ENCODE peak calls at places on chromosomes 3 and 15, in seven cellular contexts. N is HCT116, E is vagina, I is transverse colon, J is stomach, D is GM12891, C is HepG2. Z is an unnamed sample.

GRCh38 chr3:73563896-73564582 is 60.7 kb downstream of the PDZRN3 start:
- DNase-seq in N (no peak), E (no peak), I (no peak), J (no peak), D (no peak), C (no peak), Z (no peak)

GRCh38 chr15:29270169-29270955 is 740 bp upstream of the NSMCE3 start:
- DNase-seq in N (no peak), E (no peak), I (no peak), J (no peak), D (no peak), C (no peak), Z (no peak)

GRCh38 chr3:184066211-184066610 is 13.4 kb downstream of the HTR3C start:
- DNase-seq in N (no peak), E (no peak), I (no peak), J (no peak), D (no peak), C (no peak), Z (no peak)

GRCh38 chr3:118108176-118108575 is 926.5 kb downstream of the IGSF11 start:
- DNase-seq in N (no peak), E (no peak), I (no peak), J (no peak), D (no peak), C (no peak), Z (no peak)

GRCh38 chr15:45064386-45064785 is 41.4 kb downstream of the SORD start:
- DNase-seq in N (no peak), E (no peak), I (no peak), J (peak; percentile 40), D (no peak), C (peak; percentile 84), Z (no peak)

GRCh38 chr3:123338620-123339061 is 110.2 kb downstream of the ADCY5 start:
- DNase-seq in N (no peak), E (no peak), I (no peak), J (no peak), D (no peak), C (no peak), Z (no peak)

GRCh38 chr15:71239592-71240364 is 124.5 kb downstream of the THSD4 start:
- DNase-seq in N (no peak), E (no peak), I (no peak), J (no peak), D (no peak), C (no peak), Z (no peak)

GRCh38 chr3:42010530-42010929 is 48.6 kb upstream of the ULK4 start:
- DNase-seq in N (no peak), E (no peak), I (peak; percentile 53), J (no peak), D (no peak), C (no peak), Z (no peak)

GRCh38 chr3:177385831-177386301 is 188.6 kb upstream of the TBL1XR1 start:
- DNase-seq in N (no peak), E (no peak), I (no peak), J (no peak), D (no peak), C (no peak), Z (no peak)

GRCh38 chr15:66369773-66370651 is 13.5 kb upstream of the TIPIN start:
- DNase-seq in N (no peak), E (no peak), I (no peak), J (no peak), D (no peak), C (no peak), Z (no peak)

GRCh38 chr3:107557743-107558142 is 35.0 kb downstream of the BBX start:
- DNase-seq in N (no peak), E (no peak), I (no peak), J (no peak), D (no peak), C (no peak), Z (no peak)

GRCh38 chr3:76065975-76066374 is 280.6 kb upstream of the ZNF717 start:
- DNase-seq in N (no peak), E (no peak), I (no peak), J (no peak), D (no peak), C (no peak), Z (no peak)

GRCh38 chr3:47434849-47435248 is 40.9 kb downstream of the SCAP start:
- DNase-seq in N (no peak), E (peak; percentile 37), I (peak; percentile 72), J (no peak), D (no peak), C (no peak), Z (no peak)

GRCh38 chr3:12577379-12577778 is 20.5 kb downstream of the MKRN2 start:
- DNase-seq in N (no peak), E (no peak), I (no peak), J (no peak), D (no peak), C (no peak), Z (no peak)

GRCh38 chr3:143037867-143038266 is 36.5 kb downstream of the U2SURP start:
- DNase-seq in N (no peak), E (no peak), I (no peak), J (no peak), D (no peak), C (no peak), Z (no peak)

GRCh38 chr3:89613241-89613640 is 505.8 kb downstream of the EPHA3 start:
- DNase-seq in N (no peak), E (no peak), I (no peak), J (no peak), D (no peak), C (no peak), Z (no peak)

GRCh38 chr15:96124436-96124835 is 206.1 kb upstream of the NR2F2 start:
- DNase-seq in N (no peak), E (no peak), I (no peak), J (no peak), D (no peak), C (no peak), Z (peak; percentile 17)

GRCh38 chr15:90174140-90174891 is 26.8 kb upstream of the SEMA4B start:
- DNase-seq in N (no peak), E (no peak), I (peak; percentile 80), J (peak; percentile 83), D (no peak), C (no peak), Z (no peak)

GRCh38 chr3:102471001-102471400 is 36.2 kb downstream of the ZPLD1 start:
- DNase-seq in N (peak; percentile 7), E (no peak), I (no peak), J (no peak), D (no peak), C (no peak), Z (no peak)

GRCh38 chr15:35362195-35362829 is 183.7 kb downstream of the DPH6 start:
- DNase-seq in N (no peak), E (no peak), I (no peak), J (no peak), D (no peak), C (no peak), Z (no peak)

GRCh38 chr15:49494842-49495241 is 71.8 kb downstream of the FGF7 start:
- DNase-seq in N (no peak), E (no peak), I (no peak), J (no peak), D (no peak), C (no peak), Z (no peak)

GRCh38 chr3:185151959-185152432 is 864 bp downstream of the C3orf70 start:
- DNase-seq in N (no peak), E (no peak), I (no peak), J (no peak), D (no peak), C (no peak), Z (no peak)

GRCh38 chr3:185151101-185151958 is 1.5 kb downstream of the C3orf70 start:
- DNase-seq in N (no peak), E (no peak), I (no peak), J (no peak), D (no peak), C (no peak), Z (no peak)

GRCh38 chr3:185153861-185154629 is 1.2 kb upstream of the C3orf70 start:
- DNase-seq in N (no peak), E (no peak), I (no peak), J (no peak), D (no peak), C (peak; percentile 42), Z (no peak)

GRCh38 chr3:185153170-185153733 is 392 bp upstream of the C3orf70 start:
- DNase-seq in N (no peak), E (no peak), I (peak; percentile 29), J (no peak), D (peak; percentile 43), C (no peak), Z (peak; percentile 76)

GRCh38 chr3:185152433-185153169 is at the start of gene C3orf70:
- DNase-seq in N (no peak), E (no peak), I (peak; percentile 69), J (peak; percentile 60), D (peak; percentile 52), C (no peak), Z (peak; percentile 92)
- TF ChIP-seq POLR2AphosphoS5 in N (no peak), E (no peak), I (no peak), J (no peak), D (no peak), C (no peak), Z (no peak)

DNA sequence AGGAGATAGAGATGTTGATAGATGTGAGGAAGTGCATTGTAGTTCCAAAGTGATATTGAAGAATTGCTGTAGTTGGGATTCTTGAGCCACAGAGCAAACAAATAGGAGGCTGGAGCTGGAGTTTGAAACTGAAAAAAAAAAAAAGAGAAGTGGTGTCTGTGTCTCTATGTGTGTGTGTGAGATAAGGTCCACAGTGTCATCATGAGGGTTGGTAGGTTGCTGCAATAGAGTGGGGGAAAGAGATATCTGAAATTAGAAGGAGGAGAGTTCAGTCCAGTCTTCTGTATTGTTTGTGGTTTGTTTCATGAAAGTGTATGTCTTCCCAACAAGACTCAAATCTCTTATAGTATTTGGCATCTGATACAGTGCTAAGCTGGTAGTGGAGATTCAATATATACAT is 37.3 kb upstream of the CACNA1D start:
- DNase-seq in N (no peak), E (no peak), I (no peak), J (no peak), D (no peak), C (no peak), Z (no peak)
- TF ChIP-seq POLR2AphosphoS5 in N (no peak), E (no peak), I (no peak), J (no peak), D (no peak), C (no peak), Z (no peak)

GRCh38 chr3:14672588-14672987 is 2.4 kb upstream of the C3orf20 start:
- DNase-seq in N (no peak), E (no peak), I (no peak), J (no peak), D (no peak), C (no peak), Z (no peak)
- TF ChIP-seq POLR2AphosphoS5 in N (no peak), E (no peak), I (no peak), J (no peak), D (no peak), C (no peak), Z (no peak)

GRCh38 chr15:68231102-68231818 is 1.7 kb upstream of the CLN6 start:
- DNase-seq in N (no peak), E (no peak), I (no peak), J (peak; percentile 17), D (no peak), C (no peak), Z (no peak)

GRCh38 chr15:68228143-68228970 is 1.2 kb downstream of the CLN6 start:
- DNase-seq in N (no peak), E (no peak), I (no peak), J (peak; percentile 19), D (no peak), C (no peak), Z (no peak)

GRCh38 chr15:68230157-68231100 is 901 bp upstream of the CLN6 start:
- DNase-seq in N (no peak), E (no peak), I (peak; percentile 30), J (peak; percentile 26), D (no peak), C (no peak), Z (no peak)

GRCh38 chr15:68228971-68229385 is 550 bp downstream of the CLN6 start:
- DNase-seq in N (no peak), E (no peak), I (no peak), J (no peak), D (no peak), C (no peak), Z (no peak)

GRCh38 chr15:68229386-68230156 is at the start of gene CLN6:
- DNase-seq in N (peak; percentile 34), E (peak; percentile 82), I (peak; percentile 87), J (peak; percentile 84), D (peak; percentile 89), C (peak; percentile 59), Z (peak; percentile 88)
- TF ChIP-seq POLR2AphosphoS5 in N (peak; percentile 74), E (peak; percentile 57), I (no peak), J (no peak), D (no peak), C (peak; percentile 66), Z (no peak)